ENCODE peak calls at places on chromosomes 16 and 17, in six cellular contexts. One of them, this sample, is unnamed. For H3K4me1, the result is how much of the 10 kb centered on the place peaks cover.

GRCh38 chr17:38463451-38463858 is 35.2 kb downstream of the ARHGAP23 start:
- DNase-seq in fibroblast of lung: no peak
- DNase-seq in tibial artery: peak
- DNase-seq in uterus: no peak
- DNase-seq in body of pancreas: no peak
- DNase-seq in PC-3: no peak
- DNase-seq in this sample: no peak

GRCh38 chr17:339193-340061 is 13.2 kb downstream of the RPH3AL start:
- DNase-seq in PC-3: no peak
- DNase-seq in uterus: no peak
- DNase-seq in body of pancreas: peak
- DNase-seq in fibroblast of lung: no peak
- DNase-seq in tibial artery: no peak
- DNase-seq in this sample: no peak

GRCh38 chr17:52148288-52148968 is 10.1 kb downstream of the CA10 start:
- DNase-seq in fibroblast of lung: no peak
- DNase-seq in uterus: no peak
- DNase-seq in tibial artery: no peak
- DNase-seq in body of pancreas: no peak
- DNase-seq in PC-3: peak
- DNase-seq in this sample: no peak

GRCh38 chr16:48441863-48442279 is 56.7 kb upstream of the SIAH1 start:
- DNase-seq in tibial artery: no peak
- DNase-seq in fibroblast of lung: no peak
- DNase-seq in body of pancreas: no peak
- DNase-seq in uterus: no peak
- DNase-seq in PC-3: peak
- DNase-seq in this sample: no peak

GRCh38 chr17:78654230-78654824 is 77.1 kb upstream of the DNAH17 start:
- DNase-seq in PC-3: no peak
- DNase-seq in uterus: no peak
- DNase-seq in tibial artery: no peak
- DNase-seq in body of pancreas: no peak
- DNase-seq in fibroblast of lung: no peak
- DNase-seq in this sample: no peak

GRCh38 chr17:80832266-80832676 is 159.4 kb upstream of the CHMP6 start:
- DNase-seq in PC-3: peak
- DNase-seq in fibroblast of lung: peak
- DNase-seq in uterus: peak
- DNase-seq in body of pancreas: no peak
- DNase-seq in tibial artery: no peak
- DNase-seq in this sample: no peak

GRCh38 chr16:27326738-27327585 is 13.2 kb downstream of the IL4R start:
- DNase-seq in tibial artery: peak
- DNase-seq in fibroblast of lung: peak
- DNase-seq in body of pancreas: peak
- DNase-seq in uterus: peak
- DNase-seq in PC-3: peak
- DNase-seq in this sample: no peak

GRCh38 chr17:4482338-4483011 is 16.2 kb upstream of the SPNS2 start:
- DNase-seq in tibial artery: no peak
- DNase-seq in PC-3: no peak
- DNase-seq in uterus: no peak
- DNase-seq in body of pancreas: no peak
- DNase-seq in fibroblast of lung: no peak
- DNase-seq in this sample: no peak

GRCh38 chr16:85998868-85999729 is 100.1 kb downstream of the IRF8 start:
- DNase-seq in PC-3: no peak
- DNase-seq in body of pancreas: no peak
- DNase-seq in uterus: no peak
- DNase-seq in tibial artery: no peak
- DNase-seq in fibroblast of lung: no peak
- DNase-seq in this sample: no peak

GRCh38 chr17:45908460-45908859 is 14.1 kb downstream of the MAPT start:
- DNase-seq in PC-3: no peak
- DNase-seq in fibroblast of lung: no peak
- DNase-seq in tibial artery: no peak
- DNase-seq in uterus: no peak
- DNase-seq in body of pancreas: no peak
- DNase-seq in this sample: no peak

GRCh38 chr16:15494231-15494630 is 59.8 kb downstream of the BMERB1 start:
- DNase-seq in PC-3: peak
- DNase-seq in uterus: no peak
- DNase-seq in body of pancreas: no peak
- DNase-seq in fibroblast of lung: peak
- DNase-seq in tibial artery: no peak
- DNase-seq in this sample: no peak

GRCh38 chr16:30397776-30398659 is 2.8 kb downstream of the ZNF48 start:
- DNase-seq in body of pancreas: no peak
- DNase-seq in PC-3: no peak
- DNase-seq in fibroblast of lung: no peak
- DNase-seq in uterus: no peak
- DNase-seq in tibial artery: no peak
- DNase-seq in this sample: no peak

GRCh38 chr17:16987830-16988601 is 16.1 kb upstream of the TNFRSF13B start:
- DNase-seq in PC-3: peak
- DNase-seq in tibial artery: peak
- DNase-seq in uterus: peak
- DNase-seq in fibroblast of lung: peak
- DNase-seq in body of pancreas: no peak
- DNase-seq in this sample: no peak

GRCh38 chr17:44203731-44204452 is 4.2 kb upstream of the ATXN7L3 start:
- DNase-seq in PC-3: peak
- DNase-seq in tibial artery: peak
- DNase-seq in fibroblast of lung: peak
- DNase-seq in uterus: no peak
- DNase-seq in body of pancreas: no peak
- DNase-seq in this sample: peak

GRCh38 chr17:33220031-33220430 is 73.1 kb downstream of the ASIC2 start:
- DNase-seq in PC-3: no peak
- DNase-seq in uterus: no peak
- DNase-seq in body of pancreas: no peak
- DNase-seq in tibial artery: no peak
- DNase-seq in fibroblast of lung: peak
- DNase-seq in this sample: no peak

GRCh38 chr17:63431939-63432804 is 13.9 kb downstream of the CYB561 start:
- DNase-seq in PC-3: peak
- DNase-seq in body of pancreas: no peak
- DNase-seq in fibroblast of lung: peak
- DNase-seq in tibial artery: no peak
- DNase-seq in uterus: no peak
- DNase-seq in this sample: no peak

GRCh38 chr17:8125947-8126305 is 2.0 kb upstream of the HES7 start:
- DNase-seq in tibial artery: no peak
- DNase-seq in body of pancreas: peak
- DNase-seq in PC-3: peak
- DNase-seq in uterus: peak
- DNase-seq in fibroblast of lung: peak
- DNase-seq in this sample: no peak

GRCh38 chr16:51290410-51290809 is 139.3 kb upstream of the SALL1 start:
- DNase-seq in fibroblast of lung: no peak
- DNase-seq in PC-3: no peak
- DNase-seq in body of pancreas: no peak
- DNase-seq in tibial artery: no peak
- DNase-seq in uterus: no peak
- DNase-seq in this sample: no peak

GRCh38 chr16:78183437-78183836 is 84.0 kb downstream of the WWOX start:
- DNase-seq in tibial artery: no peak
- DNase-seq in uterus: no peak
- DNase-seq in fibroblast of lung: no peak
- DNase-seq in body of pancreas: no peak
- DNase-seq in PC-3: no peak
- DNase-seq in this sample: no peak

GRCh38 chr17:1413281-1413791 is 13.3 kb upstream of the YWHAE start:
- DNase-seq in uterus: peak
- DNase-seq in fibroblast of lung: peak
- DNase-seq in tibial artery: peak
- DNase-seq in PC-3: peak
- DNase-seq in body of pancreas: peak
- DNase-seq in this sample: no peak

GRCh38 chr16:77434365-77435239 is at the start of gene ADAMTS18:
- DNase-seq in fibroblast of lung: no peak
- DNase-seq in body of pancreas: no peak
- DNase-seq in tibial artery: no peak
- DNase-seq in PC-3: no peak
- DNase-seq in uterus: no peak
- DNase-seq in this sample: no peak

GRCh38 chr16:69325784-69326171 is 4.6 kb downstream of the PDF start:
- DNase-seq in fibroblast of lung: no peak
- DNase-seq in body of pancreas: peak
- DNase-seq in uterus: no peak
- DNase-seq in PC-3: no peak
- DNase-seq in tibial artery: no peak
- DNase-seq in this sample: no peak
- H3K4me1 ChIP-seq in fibroblast of lung: under half
- H3K4me1 ChIP-seq in body of pancreas: half or more
- H3K4me1 ChIP-seq in uterus: under half
- H3K4me1 ChIP-seq in PC-3: under half
- H3K4me1 ChIP-seq in tibial artery: under half
- H3K4me1 ChIP-seq in this sample: under half

DNA sequence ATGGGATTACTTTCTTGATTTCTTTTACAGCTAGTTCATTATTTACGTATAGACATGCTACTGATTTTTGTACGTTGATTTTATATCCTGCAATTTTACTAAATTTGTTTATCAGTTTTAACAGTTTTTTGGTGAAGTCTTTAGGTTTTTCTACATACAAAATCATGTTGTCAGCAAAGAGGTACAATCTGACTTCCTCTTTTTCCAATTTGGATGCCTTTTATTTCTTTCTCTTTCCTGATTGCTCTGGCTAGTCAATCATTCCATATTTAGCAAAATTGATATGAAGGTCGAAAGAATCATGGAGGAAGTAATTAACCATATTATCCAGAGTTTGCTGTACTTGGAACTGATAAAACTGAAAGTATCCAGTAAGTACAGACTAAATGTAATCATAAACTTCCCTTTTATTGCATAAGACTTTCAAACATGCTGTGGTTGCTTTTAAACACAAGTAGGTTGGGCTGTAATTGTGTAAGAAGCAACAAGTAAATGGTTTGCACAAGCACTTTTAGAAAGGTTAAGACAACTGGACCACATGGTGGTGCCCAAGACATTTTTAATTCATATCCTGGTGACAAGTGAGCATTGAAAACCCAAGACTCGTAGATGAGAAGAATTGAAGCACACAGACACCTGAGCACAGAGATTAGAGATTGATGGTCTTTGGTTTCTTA is 8.4 kb downstream of the GDE1 start:
- DNase-seq in body of pancreas: no peak
- DNase-seq in tibial artery: no peak
- DNase-seq in PC-3: no peak
- DNase-seq in uterus: no peak
- DNase-seq in fibroblast of lung: peak
- DNase-seq in this sample: no peak
- H3K27ac ChIP-seq in body of pancreas: no peak
- H3K27ac ChIP-seq in tibial artery: no peak
- H3K27ac ChIP-seq in PC-3: no peak
- H3K27ac ChIP-seq in uterus: no peak
- H3K27ac ChIP-seq in fibroblast of lung: no peak
- H3K27ac ChIP-seq in this sample: no peak

GRCh38 chr16:57534881-57535658 is 1.3 kb downstream of the CCDC102A start:
- DNase-seq in PC-3: no peak
- DNase-seq in tibial artery: no peak
- DNase-seq in fibroblast of lung: no peak
- DNase-seq in body of pancreas: peak
- DNase-seq in uterus: peak
- DNase-seq in this sample: no peak
- H3K4me1 ChIP-seq in PC-3: under half
- H3K4me1 ChIP-seq in tibial artery: under half
- H3K4me1 ChIP-seq in fibroblast of lung: under half
- H3K4me1 ChIP-seq in body of pancreas: under half
- H3K4me1 ChIP-seq in uterus: under half
- H3K4me1 ChIP-seq in this sample: half or more

GRCh38 chr17:58002154-58002553 is 4.9 kb downstream of the SRSF1 start:
- DNase-seq in fibroblast of lung: no peak
- DNase-seq in uterus: no peak
- DNase-seq in tibial artery: no peak
- DNase-seq in body of pancreas: no peak
- DNase-seq in PC-3: no peak
- DNase-seq in this sample: no peak
- H3K27ac ChIP-seq in fibroblast of lung: no peak
- H3K27ac ChIP-seq in uterus: no peak
- H3K27ac ChIP-seq in tibial artery: no peak
- H3K27ac ChIP-seq in body of pancreas: no peak
- H3K27ac ChIP-seq in PC-3: no peak
- H3K27ac ChIP-seq in this sample: no peak

GRCh38 chr16:19833581-19833980 is 51.1 kb downstream of the GPRC5B start:
- DNase-seq in body of pancreas: no peak
- DNase-seq in uterus: no peak
- DNase-seq in PC-3: no peak
- DNase-seq in tibial artery: no peak
- DNase-seq in fibroblast of lung: no peak
- DNase-seq in this sample: no peak
- H3K4me1 ChIP-seq in body of pancreas: under half
- H3K4me1 ChIP-seq in uterus: under half
- H3K4me1 ChIP-seq in PC-3: under half
- H3K4me1 ChIP-seq in tibial artery: under half
- H3K4me1 ChIP-seq in fibroblast of lung: under half
- H3K4me1 ChIP-seq in this sample: under half

GRCh38 chr17:40453881-40454630 is 10.8 kb downstream of the IGFBP4 start:
- DNase-seq in uterus: no peak
- DNase-seq in fibroblast of lung: peak
- DNase-seq in body of pancreas: no peak
- DNase-seq in PC-3: no peak
- DNase-seq in tibial artery: no peak
- DNase-seq in this sample: no peak
- H3K27ac ChIP-seq in uterus: peak
- H3K27ac ChIP-seq in fibroblast of lung: peak
- H3K27ac ChIP-seq in body of pancreas: no peak
- H3K27ac ChIP-seq in PC-3: peak
- H3K27ac ChIP-seq in tibial artery: peak
- H3K27ac ChIP-seq in this sample: no peak

GRCh38 chr17:47188799-47189731 is at the start of gene CDC27:
- DNase-seq in uterus: peak
- DNase-seq in body of pancreas: peak
- DNase-seq in tibial artery: peak
- DNase-seq in fibroblast of lung: peak
- DNase-seq in PC-3: peak
- DNase-seq in this sample: peak
- H3K4me1 ChIP-seq in uterus: under half
- H3K4me1 ChIP-seq in body of pancreas: under half
- H3K4me1 ChIP-seq in tibial artery: under half
- H3K4me1 ChIP-seq in fibroblast of lung: under half
- H3K4me1 ChIP-seq in PC-3: under half
- H3K4me1 ChIP-seq in this sample: under half

DNA sequence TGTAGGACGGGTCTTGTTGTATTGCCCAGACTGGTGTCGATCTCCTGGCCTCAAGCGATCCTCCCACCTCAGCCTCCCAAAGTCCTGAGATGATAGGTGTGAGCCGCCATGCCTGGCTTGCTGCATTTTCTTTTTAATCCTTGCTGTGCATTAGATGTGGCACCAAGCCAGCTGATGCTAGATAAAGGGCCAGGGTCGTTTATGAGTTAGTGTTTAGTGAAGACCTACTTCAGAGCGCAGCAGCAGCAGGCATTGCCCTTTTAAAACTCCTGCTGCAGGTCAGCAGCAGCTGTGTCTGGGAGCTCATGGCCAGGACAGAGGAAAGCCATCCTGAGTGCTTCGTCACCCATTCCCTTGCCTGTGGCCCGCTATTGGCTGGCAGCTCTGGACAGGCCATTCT is 237.3 kb downstream of the CCDC182 start:
- DNase-seq in body of pancreas: no peak
- DNase-seq in fibroblast of lung: no peak
- DNase-seq in PC-3: no peak
- DNase-seq in uterus: no peak
- DNase-seq in tibial artery: no peak
- DNase-seq in this sample: no peak
- H3K27ac ChIP-seq in body of pancreas: no peak
- H3K27ac ChIP-seq in fibroblast of lung: no peak
- H3K27ac ChIP-seq in PC-3: no peak
- H3K27ac ChIP-seq in uterus: peak
- H3K27ac ChIP-seq in tibial artery: no peak
- H3K27ac ChIP-seq in this sample: no peak

This sample was measured in CD4-positive, CD25-positive, alpha-beta regulatory T cell.